ENCODE peak calls at places on chromosomes 4 and X, in four cellular contexts. X is A549, O is HepG2, E is K562. W is an unnamed sample.

GRCh38 chr4:95021099-95021498 is 263.3 kb downstream of the BMPR1B start:
- DNase-seq in X (no peak), E (no peak), O (no peak), W (no peak)

GRCh38 chrX:56564921-56565861 is 1.8 kb downstream of the UBQLN2 start:
- DNase-seq in X (no peak), E (peak; percentile 4), O (peak; percentile 0), W (no peak)

GRCh38 chr4:40594261-40595178 is 35.1 kb downstream of the RBM47 start:
- DNase-seq in E (no peak), O (no peak), X (no peak), W (no peak)

GRCh38 chrX:119075271-119075670 is 2.5 kb downstream of the CT47C1 start:
- DNase-seq in O (no peak), E (no peak), X (no peak), W (no peak)

GRCh38 chrX:20515841-20516461 is 249.2 kb upstream of the RPS6KA3 start:
- DNase-seq in X (peak; percentile 22), O (peak; percentile 23), E (no peak), W (no peak)

GRCh38 chr4:63464393-63464792 is 944.9 kb downstream of the TECRL start:
- DNase-seq in X (no peak), O (no peak), E (no peak), W (no peak)

GRCh38 chr4:8164194-8164565 is 5.6 kb upstream of the ABLIM2 start:
- DNase-seq in E (no peak), O (no peak), X (no peak), W (no peak)

GRCh38 chr4:187480146-187481145 is 515.1 kb upstream of the ZFP42 start:
- DNase-seq in E (no peak), X (no peak), O (no peak), W (no peak)

GRCh38 chr4:173801361-173801760 is 271.3 kb upstream of the HAND2 start:
- DNase-seq in X (no peak), O (no peak), E (no peak), W (no peak)

GRCh38 chr4:151169223-151169622 is 69.8 kb downstream of the RPS3A start:
- DNase-seq in X (no peak), E (no peak), O (no peak), W (no peak)

GRCh38 chr4:138816883-138817282 is 198.7 kb upstream of the NOCT start:
- DNase-seq in X (no peak), E (no peak), O (no peak), W (no peak)

GRCh38 chrX:10813761-10814160 is 193.4 kb upstream of the MID1 start:
- DNase-seq in E (no peak), O (no peak), X (no peak), W (no peak)

GRCh38 chr4:42995343-42995944 is 102.9 kb downstream of the GRXCR1 start:
- DNase-seq in E (peak; percentile 13), X (peak; percentile 3), O (peak; percentile 12), W (no peak)

GRCh38 chr4:95363579-95363965 is 185.2 kb downstream of the UNC5C start:
- DNase-seq in O (no peak), E (no peak), X (no peak), W (no peak)

GRCh38 chrX:102517331-102517730 is 792 bp upstream of the TMSB15A start:
- DNase-seq in E (no peak), X (no peak), O (no peak), W (no peak)

GRCh38 chr4:158811216-158811540 is 42.4 kb downstream of the FNIP2 start:
- DNase-seq in O (no peak), X (no peak), E (no peak), W (no peak)
- TF ChIP-seq HMGXB4 in O (no peak), X (no peak), E (no peak), W (no peak)

GRCh38 chr4:53813991-53814390 is 222.7 kb upstream of the LNX1 start:
- DNase-seq in E (no peak), X (no peak), O (no peak), W (no peak)

GRCh38 chr4:53816561-53816960 is 225.3 kb upstream of the LNX1 start:
- DNase-seq in X (no peak), O (no peak), E (no peak), W (no peak)

GRCh38 chr4:53821179-53821851 is 230.0 kb upstream of the LNX1 start:
- DNase-seq in X (no peak), E (no peak), O (no peak), W (no peak)

GRCh38 chr4:53818112-53818511 is 226.8 kb upstream of the LNX1 start:
- DNase-seq in O (no peak), E (no peak), X (no peak), W (no peak)
- TF ChIP-seq HMGXB4 in O (no peak), E (no peak), X (no peak), W (no peak)

DNA sequence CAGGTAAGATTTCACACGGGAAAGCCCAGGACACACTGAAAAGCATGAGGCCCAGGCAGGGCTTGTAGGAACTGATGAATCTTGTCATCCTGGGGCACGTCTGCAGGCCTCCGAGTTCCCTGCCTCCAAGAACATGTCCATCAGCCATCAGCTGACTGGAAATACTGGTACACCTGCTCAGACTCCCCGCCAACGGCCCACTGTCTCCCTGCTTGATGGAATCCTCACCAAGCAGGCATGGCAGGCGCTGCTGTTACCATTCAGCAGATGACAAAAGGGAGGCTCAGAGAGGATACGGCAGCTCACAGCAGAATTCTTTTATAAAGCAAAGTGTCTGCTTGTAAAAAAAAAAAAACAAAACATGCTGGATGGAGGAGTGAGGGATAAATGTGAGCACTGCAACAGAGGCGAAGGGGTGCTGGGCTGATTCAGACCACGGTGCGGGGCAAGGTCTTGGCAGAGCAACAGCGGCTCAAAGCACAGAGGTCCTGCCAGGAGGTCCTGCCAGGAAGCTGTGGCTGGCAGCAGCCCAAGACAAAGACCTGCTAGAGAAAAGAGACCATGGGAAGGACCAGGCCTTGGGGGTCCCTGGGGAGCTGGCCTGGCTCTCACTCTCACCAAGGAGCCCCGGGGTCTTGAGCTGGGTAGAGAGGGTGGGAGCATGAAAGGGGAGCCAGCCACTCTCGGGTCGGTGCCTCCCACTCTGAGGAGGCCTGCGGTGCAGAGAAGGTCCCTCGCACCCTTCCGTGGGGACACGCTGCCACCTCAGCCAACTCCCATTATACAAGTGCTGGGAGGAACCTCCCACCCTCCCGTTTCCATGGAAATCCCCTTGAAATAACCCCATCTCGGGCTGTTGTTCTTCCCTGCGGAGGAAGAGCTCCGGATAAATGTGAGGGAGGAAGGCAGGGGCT is 25.6 kb downstream of the PPP2R2C start:
- DNase-seq in X (no peak), E (no peak), O (no peak), W (no peak)
- TF ChIP-seq HMGXB4 in X (no peak), E (no peak), O (no peak), W (no peak)

GRCh38 chrX:54184474-54184873 is 1.4 kb upstream of the FAM120C start:
- DNase-seq in E (no peak), O (no peak), X (no peak), W (no peak)
- TF ChIP-seq HMGXB4 in E (no peak), O (no peak), X (no peak), W (no peak)

GRCh38 chr4:28565434-28565833 is 1704.8 kb downstream of the STIM2 start:
- DNase-seq in O (no peak), X (no peak), E (no peak), W (no peak)

GRCh38 chr4:28558871-28559270 is 1698.2 kb downstream of the STIM2 start:
- DNase-seq in E (no peak), O (no peak), X (no peak), W (no peak)

GRCh38 chr4:28557755-28558154 is 1697.1 kb downstream of the STIM2 start:
- DNase-seq in X (no peak), O (no peak), E (no peak), W (no peak)

GRCh38 chr4:28562913-28563312 is 1702.3 kb downstream of the STIM2 start:
- DNase-seq in E (no peak), X (no peak), O (no peak), W (no peak)
- TF ChIP-seq HMGXB4 in E (no peak), X (no peak), O (no peak), W (no peak)

GRCh38 chr4:113979157-113979972 is at the start of gene ARSJ:
- DNase-seq in O (no peak), X (peak; percentile 42), E (no peak), W (peak; percentile 72)

GRCh38 chr4:113976937-113977855 is 2.3 kb downstream of the ARSJ start:
- DNase-seq in O (no peak), X (no peak), E (no peak), W (no peak)

GRCh38 chr4:113978105-113978504 is 1.3 kb downstream of the ARSJ start:
- DNase-seq in X (no peak), O (no peak), E (no peak), W (no peak)

GRCh38 chr4:113979973-113980615 is 647 bp upstream of the ARSJ start:
- DNase-seq in E (no peak), O (no peak), X (no peak), W (peak; percentile 18)

GRCh38 chr4:113978561-113979156 is 788 bp downstream of the ARSJ start:
- DNase-seq in O (no peak), X (peak; percentile 21), E (no peak), W (peak; percentile 35)
- TF ChIP-seq HMGXB4 in O (no peak), X (no peak), E (no peak), W (no peak)

DNA sequence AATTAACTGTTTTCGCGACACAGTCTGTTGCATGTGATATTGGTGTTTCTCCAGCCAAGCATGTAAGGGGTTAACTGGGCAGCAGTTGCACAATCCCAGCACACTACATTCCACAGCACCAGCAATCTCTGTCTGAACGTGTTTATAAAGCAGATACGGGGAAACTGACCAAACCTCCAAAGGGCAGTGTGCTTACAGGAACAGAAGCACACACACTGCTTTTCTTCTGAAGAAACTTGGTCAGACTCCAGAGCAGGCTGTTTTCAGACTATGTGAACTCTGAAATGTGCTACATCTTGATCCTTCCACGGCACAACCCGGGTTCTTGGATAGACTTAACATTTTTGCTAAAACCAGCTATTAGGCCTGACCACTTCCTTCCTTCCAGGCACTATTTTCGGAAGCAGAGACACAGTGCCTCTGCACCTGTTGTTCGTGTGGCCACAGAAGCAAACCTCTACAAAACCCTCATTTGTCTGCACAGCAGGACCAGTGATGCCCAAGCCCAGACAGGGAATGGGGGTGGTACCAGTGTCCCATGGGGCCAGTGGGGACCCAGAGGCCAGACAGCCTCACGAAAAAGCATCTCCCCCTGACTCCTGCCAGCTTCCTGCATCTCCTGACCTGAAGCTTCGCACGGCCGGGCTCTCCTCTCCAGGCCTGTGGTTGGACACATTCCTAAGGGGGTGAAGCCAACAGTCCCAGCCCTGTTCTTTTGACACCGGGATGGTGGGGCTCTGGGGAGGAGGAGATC is 90.1 kb downstream of the IRF2 start:
- DNase-seq in O (peak; percentile 86), E (no peak), X (no peak), W (no peak)
- TF ChIP-seq HMGXB4 in O (no peak), E (no peak), X (no peak), W (no peak)

DNA sequence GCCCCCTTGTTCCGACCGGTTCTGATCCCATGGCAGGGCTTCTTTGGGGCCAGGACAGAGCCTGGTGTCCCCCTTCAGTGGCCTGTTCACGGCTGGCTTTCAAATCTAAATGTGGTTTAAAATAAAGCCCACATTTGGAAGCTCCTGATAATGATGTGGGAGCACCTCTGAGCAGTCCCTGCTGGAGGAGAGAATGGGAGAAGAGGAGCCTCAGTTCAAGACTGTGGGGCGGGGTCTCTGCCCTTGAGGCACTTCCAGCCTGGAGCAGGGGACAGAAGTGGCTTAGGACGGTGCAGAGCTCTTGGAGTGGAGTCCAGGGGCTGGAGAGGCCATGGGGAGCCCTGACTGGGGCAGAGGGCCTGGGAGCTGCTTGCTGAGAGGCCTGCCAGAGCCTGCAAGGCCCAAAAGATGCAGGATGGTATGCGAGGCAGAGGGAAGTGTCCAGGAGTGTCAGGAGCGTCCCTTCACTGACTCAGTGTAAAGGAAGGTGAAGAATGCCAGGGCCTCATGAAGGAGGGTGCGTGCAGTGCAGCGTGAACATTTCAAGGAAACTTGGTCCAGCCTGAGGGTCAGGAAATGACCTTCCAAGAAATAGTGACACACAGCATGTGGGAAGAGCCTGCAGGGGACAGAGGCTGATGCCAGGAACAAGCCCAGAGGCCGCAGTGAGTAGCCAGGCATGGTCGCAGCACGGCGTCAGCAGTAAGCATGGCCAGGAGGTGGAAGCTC is 21.1 kb upstream of the TADA2B start:
- DNase-seq in E (no peak), X (peak; percentile 69), O (no peak), W (no peak)
- TF ChIP-seq HMGXB4 in E (no peak), X (no peak), O (no peak), W (no peak)

GRCh38 chrX:46961574-46962279 is 49.5 kb downstream of the JADE3 start:
- DNase-seq in O (no peak), E (no peak), X (no peak), W (no peak)
- TF ChIP-seq HMGXB4 in O (no peak), E (no peak), X (no peak), W (no peak)